ENCODE peak calls at places on chromosomes 2 and 18, in seven cellular contexts. A is hepatocyte, K is heart right ventricle, N is cardiac fibroblast, C is BJ, U is A549, V is keratinocyte. Q is an unnamed sample.
A peak's percentile ranks its signal among the peaks of the same experiment; 100 is the strongest.

GRCh38 chr2:79874015-79874414 is 361.2 kb downstream of the CTNNA2 start:
- DNase-seq in N (no peak), K (no peak), A (no peak), U (no peak), V (no peak), C (no peak), Q (no peak)

GRCh38 chr2:161076936-161077335 is 83.3 kb upstream of the TANK start:
- DNase-seq in U (no peak), C (no peak), K (no peak), N (no peak), V (no peak), A (no peak), Q (no peak)

GRCh38 chr18:8081872-8082553 is 514.9 kb downstream of the PTPRM start:
- DNase-seq in U (no peak), A (no peak), K (no peak), V (no peak), C (no peak), N (no peak), Q (no peak)

GRCh38 chr2:73917696-73918207 is 8.9 kb upstream of the DGUOK start:
- DNase-seq in K (no peak), U (no peak), A (no peak), C (no peak), N (no peak), V (no peak), Q (no peak)

GRCh38 chr18:22170421-22171262 is 1.3 kb downstream of the GATA6 start:
- DNase-seq in C (no peak), N (peak; percentile 78), K (peak; percentile 76), V (no peak), A (peak; percentile 63), U (peak; percentile 27), Q (no peak)

GRCh38 chr2:46351388-46352141 is 54.4 kb downstream of the EPAS1 start:
- DNase-seq in U (no peak), A (no peak), K (peak; percentile 75), C (no peak), N (peak; percentile 27), V (no peak), Q (no peak)

GRCh38 chr2:219491278-219491967 is 7.3 kb upstream of the GMPPA start:
- DNase-seq in K (peak; percentile 45), U (no peak), C (no peak), N (no peak), V (no peak), A (no peak), Q (no peak)

GRCh38 chr18:36088256-36088655 is 20.9 kb upstream of the RPRD1A start:
- DNase-seq in V (no peak), A (no peak), C (no peak), N (no peak), U (no peak), K (no peak), Q (no peak)

GRCh38 chr2:216015722-216016464 is 2.5 kb upstream of the MREG start:
- DNase-seq in V (no peak), K (no peak), C (no peak), A (no peak), U (no peak), N (no peak), Q (no peak)

GRCh38 chr2:182360012-182360662 is 66.7 kb downstream of the PDE1A start:
- DNase-seq in N (peak; percentile 86), K (peak; percentile 49), C (no peak), U (peak; percentile 80), A (peak; percentile 14), V (no peak), Q (no peak)

GRCh38 chr2:101872480-101872879 is 119.3 kb upstream of the IL1R2 start:
- DNase-seq in C (no peak), U (no peak), V (no peak), N (peak; percentile 20), A (no peak), K (no peak), Q (no peak)

GRCh38 chr18:67665266-67665665 is 148.7 kb upstream of the DSEL start:
- DNase-seq in U (no peak), N (peak; percentile 83), V (no peak), A (no peak), C (no peak), K (no peak), Q (no peak)

GRCh38 chr18:44537521-44537920 is 143.2 kb upstream of the SETBP1 start:
- DNase-seq in N (peak; percentile 67), U (peak; percentile 41), K (no peak), A (peak; percentile 32), V (peak; percentile 76), C (peak; percentile 74), Q (no peak)

GRCh38 chr2:85783796-85784195 is 30.0 kb downstream of the ATOH8 start:
- DNase-seq in C (no peak), V (no peak), U (no peak), A (no peak), N (no peak), K (no peak), Q (no peak)

GRCh38 chr18:62957885-62958472 is 242.6 kb downstream of the PHLPP1 start:
- DNase-seq in K (peak; percentile 46), N (peak; percentile 68), V (no peak), U (peak; percentile 65), A (no peak), C (no peak), Q (no peak)

GRCh38 chr2:11140492-11140891 is 14.8 kb upstream of the SLC66A3 start:
- DNase-seq in C (peak; percentile 3), N (peak; percentile 39), V (no peak), A (no peak), K (no peak), U (no peak), Q (no peak)

GRCh38 chr18:47737198-47737830 is 193.1 kb downstream of the SMAD2 start:
- DNase-seq in C (no peak), U (no peak), V (no peak), K (no peak), N (no peak), A (no peak), Q (no peak)

GRCh38 chr2:180761224-180761623 is 219.2 kb upstream of the UBE2E3 start:
- DNase-seq in N (peak; percentile 69), K (no peak), U (peak; percentile 50), A (peak; percentile 52), V (no peak), C (no peak), Q (no peak)

GRCh38 chr2:177692828-177693269 is 300.3 kb downstream of the AGPS start:
- DNase-seq in U (peak; percentile 55), V (no peak), A (peak; percentile 32), C (peak; percentile 3), N (no peak), K (no peak), Q (no peak)

GRCh38 chr2:181407171-181407570 is 50.0 kb upstream of the ITGA4 start:
- DNase-seq in U (no peak), K (no peak), A (no peak), N (no peak), V (no peak), C (no peak), Q (no peak)

GRCh38 chr2:218343591-218343990 is 13.1 kb upstream of the CATIP start:
- DNase-seq in U (no peak), A (no peak), K (no peak), V (no peak), C (no peak), N (peak; percentile 76), Q (no peak)

GRCh38 chr2:207226671-207227061 is 60.9 kb upstream of the KLF7 start:
- DNase-seq in N (no peak), V (no peak), C (no peak), A (no peak), K (no peak), U (no peak), Q (no peak)

GRCh38 chr2:207226243-207226642 is 60.5 kb upstream of the KLF7 start:
- DNase-seq in A (no peak), V (no peak), N (peak; percentile 39), K (no peak), C (no peak), U (no peak), Q (no peak)

GRCh38 chr2:207229161-207229560 is 63.4 kb upstream of the KLF7 start:
- DNase-seq in C (no peak), A (no peak), N (no peak), U (no peak), K (no peak), V (no peak), Q (no peak)

GRCh38 chr2:207227062-207227748 is 61.5 kb upstream of the KLF7 start:
- DNase-seq in C (no peak), A (peak; percentile 21), N (no peak), K (peak; percentile 14), U (no peak), V (no peak), Q (peak; percentile 80)

DNA sequence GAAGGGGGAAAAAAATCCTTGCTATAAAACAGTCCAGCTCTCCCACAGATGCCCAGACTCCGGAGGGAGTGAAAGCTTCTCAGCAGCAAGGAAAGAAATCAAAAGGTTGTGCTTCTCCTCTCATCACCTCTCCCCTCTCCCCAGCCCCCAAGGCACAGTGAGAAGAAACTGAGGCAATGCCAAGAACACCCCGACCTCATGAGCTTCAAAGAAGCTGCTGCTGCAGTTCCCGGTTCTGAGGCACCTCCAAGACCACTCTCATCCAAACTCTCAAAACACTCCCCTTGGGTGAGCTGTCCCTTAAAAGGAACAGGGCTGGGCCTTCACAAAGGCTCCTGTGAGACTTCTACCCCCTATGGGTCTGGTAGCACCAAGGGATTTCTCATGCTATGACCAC is 62.0 kb upstream of the KLF7 start:
- DNase-seq in C (no peak), K (no peak), U (no peak), V (no peak), N (no peak), A (no peak), Q (no peak)
- H3K4me3 ChIP-seq in C (no peak overlapping the region), K (no peak overlapping the region), U (no peak overlapping the region), V (no peak overlapping the region), N (no peak overlapping the region), A (no peak overlapping the region), Q (peak overlapping the region; percentile 52)

GRCh38 chr2:162317058-162317742 is 1.3 kb downstream of the IFIH1 start:
- DNase-seq in K (no peak), C (no peak), V (no peak), A (no peak), N (no peak), U (no peak), Q (no peak)
- H3K4me3 ChIP-seq in K (peak overlapping the region; percentile 39), C (no peak overlapping the region), V (peak overlapping the region; percentile 77), A (peak overlapping the region; percentile 62), N (peak overlapping the region; percentile 86), U (no peak overlapping the region), Q (peak overlapping the region; percentile 95)

DNA sequence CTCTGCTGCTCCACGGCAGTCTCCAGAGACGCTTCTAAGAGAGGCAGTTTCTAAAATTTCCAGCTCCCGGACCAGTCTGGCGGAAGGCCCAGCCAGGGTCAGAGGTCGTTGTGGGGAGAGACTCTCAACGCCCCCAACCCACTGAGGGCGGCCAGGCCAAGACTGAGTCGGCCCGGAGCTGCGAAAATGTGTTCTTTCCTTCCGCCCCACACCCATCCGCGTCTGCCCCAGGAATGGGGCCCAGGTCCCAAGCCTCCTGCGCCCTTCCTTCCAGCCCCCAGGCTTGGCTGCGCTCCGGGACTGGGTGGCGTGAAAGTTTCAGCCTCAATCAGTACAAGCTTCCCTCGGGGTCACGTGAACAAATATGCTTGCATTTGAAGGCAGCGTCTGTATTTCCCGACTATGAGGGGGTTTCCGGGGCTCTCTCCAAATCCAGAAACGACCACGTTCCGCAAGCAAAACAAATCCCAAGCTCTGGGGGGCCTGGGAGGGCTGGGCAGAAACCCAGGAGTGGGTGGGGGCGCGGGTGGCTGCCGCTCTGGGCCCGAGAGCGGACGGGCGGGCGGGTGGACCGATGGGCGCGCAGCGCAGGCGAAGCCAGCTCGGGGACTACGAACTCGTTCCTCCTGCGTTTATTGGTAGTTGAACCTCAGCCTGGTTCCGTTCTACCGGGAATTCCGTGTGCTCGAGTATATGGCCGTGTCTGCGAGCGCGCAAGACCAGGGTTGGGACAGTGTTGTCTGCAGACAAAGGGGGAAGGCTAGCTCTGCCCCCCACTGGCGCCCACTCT is 3.3 kb downstream of the HOXD3 start:
- DNase-seq in C (no peak), A (no peak), V (no peak), N (no peak), K (no peak), U (no peak), Q (no peak)
- H3K4me3 ChIP-seq in C (no peak overlapping the region), A (no peak overlapping the region), V (no peak overlapping the region), N (no peak overlapping the region), K (no peak overlapping the region), U (no peak overlapping the region), Q (no peak overlapping the region)

GRCh38 chr2:176178807-176179271 is 9.6 kb upstream of the HOXD1 start:
- DNase-seq in N (no peak), A (no peak), V (no peak), U (no peak), K (no peak), C (no peak), Q (no peak)
- H3K4me3 ChIP-seq in N (no peak overlapping the region), A (no peak overlapping the region), V (peak overlapping the region; percentile 28), U (no peak overlapping the region), K (no peak overlapping the region), C (no peak overlapping the region), Q (no peak overlapping the region)

Q was measured in dorsolateral prefrontal cortex.